ENCODE peak calls at places on chromosome 10, in five cellular contexts. One of them, this sample, is unnamed.

GRCh38 chr10:58590152-58590551 is 77.5 kb downstream of the BICC1 start:
- DNase-seq in activated naive CD8-positive, alpha-beta T cell treated with anti-CD3 and anti-CD28 coated beads for 36 hours: no peak
- DNase-seq in activated T-cell treated with anti-CD3 and anti-CD28 coated beads for 1 hour: no peak
- DNase-seq in T-cell: no peak
- DNase-seq in D721Med: no peak
- DNase-seq in this sample: peak; percentile 79

GRCh38 chr10:49050338-49050737 is 65.0 kb downstream of the VSTM4 start:
- DNase-seq in activated naive CD8-positive, alpha-beta T cell treated with anti-CD3 and anti-CD28 coated beads for 36 hours: no peak
- DNase-seq in T-cell: no peak
- DNase-seq in D721Med: no peak
- DNase-seq in activated T-cell treated with anti-CD3 and anti-CD28 coated beads for 1 hour: no peak
- DNase-seq in this sample: no peak

GRCh38 chr10:103145860-103146466 is 47.1 kb downstream of the NT5C2 start:
- DNase-seq in activated T-cell treated with anti-CD3 and anti-CD28 coated beads for 1 hour: no peak
- DNase-seq in D721Med: no peak
- DNase-seq in activated naive CD8-positive, alpha-beta T cell treated with anti-CD3 and anti-CD28 coated beads for 36 hours: peak; percentile 15
- DNase-seq in T-cell: no peak
- DNase-seq in this sample: peak; percentile 72

GRCh38 chr10:112769611-112770370 is 180.3 kb upstream of the TCF7L2 start:
- DNase-seq in activated naive CD8-positive, alpha-beta T cell treated with anti-CD3 and anti-CD28 coated beads for 36 hours: no peak
- DNase-seq in T-cell: no peak
- DNase-seq in activated T-cell treated with anti-CD3 and anti-CD28 coated beads for 1 hour: no peak
- DNase-seq in D721Med: no peak
- DNase-seq in this sample: no peak

GRCh38 chr10:110758898-110759297 is 112.8 kb upstream of the PDCD4 start:
- DNase-seq in D721Med: no peak
- DNase-seq in activated naive CD8-positive, alpha-beta T cell treated with anti-CD3 and anti-CD28 coated beads for 36 hours: no peak
- DNase-seq in activated T-cell treated with anti-CD3 and anti-CD28 coated beads for 1 hour: no peak
- DNase-seq in T-cell: no peak
- DNase-seq in this sample: peak; percentile 74

GRCh38 chr10:97427571-97428179 is 1.7 kb downstream of the PGAM1 start:
- DNase-seq in activated naive CD8-positive, alpha-beta T cell treated with anti-CD3 and anti-CD28 coated beads for 36 hours: peak; percentile 37
- DNase-seq in D721Med: no peak
- DNase-seq in activated T-cell treated with anti-CD3 and anti-CD28 coated beads for 1 hour: no peak
- DNase-seq in T-cell: no peak
- DNase-seq in this sample: peak; percentile 67

GRCh38 chr10:99328579-99329237 is 448 bp upstream of the CNNM1 start:
- DNase-seq in T-cell: no peak
- DNase-seq in activated naive CD8-positive, alpha-beta T cell treated with anti-CD3 and anti-CD28 coated beads for 36 hours: no peak
- DNase-seq in activated T-cell treated with anti-CD3 and anti-CD28 coated beads for 1 hour: no peak
- DNase-seq in D721Med: no peak
- DNase-seq in this sample: no peak

GRCh38 chr10:32105782-32106382 is 49.7 kb upstream of the KIF5B start:
- DNase-seq in T-cell: no peak
- DNase-seq in activated T-cell treated with anti-CD3 and anti-CD28 coated beads for 1 hour: no peak
- DNase-seq in activated naive CD8-positive, alpha-beta T cell treated with anti-CD3 and anti-CD28 coated beads for 36 hours: no peak
- DNase-seq in D721Med: no peak
- DNase-seq in this sample: no peak

GRCh38 chr10:13272164-13272571 is 27.7 kb downstream of the PHYH start:
- DNase-seq in activated naive CD8-positive, alpha-beta T cell treated with anti-CD3 and anti-CD28 coated beads for 36 hours: no peak
- DNase-seq in activated T-cell treated with anti-CD3 and anti-CD28 coated beads for 1 hour: no peak
- DNase-seq in T-cell: no peak
- DNase-seq in D721Med: no peak
- DNase-seq in this sample: no peak

GRCh38 chr10:88082806-88083596 is 219.6 kb downstream of the PTEN start:
- DNase-seq in T-cell: no peak
- DNase-seq in activated T-cell treated with anti-CD3 and anti-CD28 coated beads for 1 hour: no peak
- DNase-seq in activated naive CD8-positive, alpha-beta T cell treated with anti-CD3 and anti-CD28 coated beads for 36 hours: no peak
- DNase-seq in D721Med: no peak
- DNase-seq in this sample: peak; percentile 64